ENCODE peak calls at places on chromosomes 4 and X, in five cellular contexts. One of them, this sample, is unnamed.

GRCh38 chrX:12887767-12888166 is 18.7 kb upstream of the TLR8 start:
- DNase-seq in psoas muscle: no peak
- DNase-seq in upper lobe of right lung: no peak
- DNase-seq in DND-41: no peak
- DNase-seq in AG04450: no peak
- DNase-seq in this sample: no peak

GRCh38 chr4:165656829-165657467 is 216.1 kb upstream of the TLL1 start:
- DNase-seq in psoas muscle: no peak
- DNase-seq in upper lobe of right lung: no peak
- DNase-seq in DND-41: no peak
- DNase-seq in AG04450: no peak
- DNase-seq in this sample: no peak

GRCh38 chr4:106529348-106530033 is 160.9 kb upstream of the GIMD1 start:
- DNase-seq in psoas muscle: no peak
- DNase-seq in upper lobe of right lung: no peak
- DNase-seq in DND-41: no peak
- DNase-seq in AG04450: no peak
- DNase-seq in this sample: peak

GRCh38 chrX:148310402-148311200 is 189.8 kb upstream of the AFF2 start:
- DNase-seq in psoas muscle: no peak
- DNase-seq in upper lobe of right lung: no peak
- DNase-seq in DND-41: peak
- DNase-seq in AG04450: no peak
- DNase-seq in this sample: no peak

GRCh38 chr4:128979934-128980333 is 113.4 kb downstream of the SCLT1 start:
- DNase-seq in psoas muscle: no peak
- DNase-seq in upper lobe of right lung: no peak
- DNase-seq in DND-41: no peak
- DNase-seq in AG04450: peak
- DNase-seq in this sample: peak

GRCh38 chr4:95694411-95694810 is 145.5 kb upstream of the PDHA2 start:
- DNase-seq in psoas muscle: no peak
- DNase-seq in upper lobe of right lung: no peak
- DNase-seq in DND-41: no peak
- DNase-seq in AG04450: no peak
- DNase-seq in this sample: no peak

GRCh38 chr4:81723927-81724587 is 252.3 kb upstream of the RASGEF1B start:
- DNase-seq in psoas muscle: no peak
- DNase-seq in upper lobe of right lung: no peak
- DNase-seq in DND-41: no peak
- DNase-seq in AG04450: no peak
- DNase-seq in this sample: peak

GRCh38 chrX:82816572-82816971 is 691.5 kb upstream of the POU3F4 start:
- DNase-seq in psoas muscle: no peak
- DNase-seq in upper lobe of right lung: no peak
- DNase-seq in DND-41: no peak
- DNase-seq in AG04450: no peak
- DNase-seq in this sample: no peak

GRCh38 chr4:112916868-112917267 is 132.6 kb upstream of the ANK2 start:
- DNase-seq in psoas muscle: no peak
- DNase-seq in upper lobe of right lung: no peak
- DNase-seq in DND-41: no peak
- DNase-seq in AG04450: no peak
- DNase-seq in this sample: peak

GRCh38 chr4:123997116-123997515 is 600.5 kb downstream of the SPRY1 start:
- DNase-seq in psoas muscle: no peak
- DNase-seq in upper lobe of right lung: no peak
- DNase-seq in DND-41: no peak
- DNase-seq in AG04450: no peak
- DNase-seq in this sample: no peak

GRCh38 chr4:78612398-78613005 is 60.9 kb downstream of the ANXA3 start:
- DNase-seq in psoas muscle: no peak
- DNase-seq in upper lobe of right lung: no peak
- DNase-seq in DND-41: peak
- DNase-seq in AG04450: peak
- DNase-seq in this sample: peak

GRCh38 chrX:153877571-153878261 is 8.3 kb downstream of the L1CAM start:
- DNase-seq in psoas muscle: no peak
- DNase-seq in upper lobe of right lung: no peak
- DNase-seq in DND-41: no peak
- DNase-seq in AG04450: no peak
- DNase-seq in this sample: no peak

GRCh38 chrX:150202641-150203248 is 160.4 kb upstream of the MAMLD1 start:
- DNase-seq in psoas muscle: no peak
- DNase-seq in upper lobe of right lung: no peak
- DNase-seq in DND-41: no peak
- DNase-seq in AG04450: no peak
- DNase-seq in this sample: no peak

GRCh38 chr4:177052211-177052725 is 257.4 kb upstream of the NEIL3 start:
- DNase-seq in psoas muscle: no peak
- DNase-seq in upper lobe of right lung: no peak
- DNase-seq in DND-41: no peak
- DNase-seq in AG04450: no peak
- DNase-seq in this sample: no peak

GRCh38 chr4:186840222-186840701 is 116.6 kb upstream of the FAT1 start:
- DNase-seq in psoas muscle: peak
- DNase-seq in upper lobe of right lung: no peak
- DNase-seq in DND-41: no peak
- DNase-seq in AG04450: peak
- DNase-seq in this sample: no peak

GRCh38 chr4:112889619-112890294 is 159.7 kb upstream of the ANK2 start:
- DNase-seq in psoas muscle: no peak
- DNase-seq in upper lobe of right lung: no peak
- DNase-seq in DND-41: no peak
- DNase-seq in AG04450: no peak
- DNase-seq in this sample: no peak

GRCh38 chr4:86498560-86499166 is 95.5 kb upstream of the PTPN13 start:
- DNase-seq in psoas muscle: no peak
- DNase-seq in upper lobe of right lung: no peak
- DNase-seq in DND-41: peak
- DNase-seq in AG04450: peak
- DNase-seq in this sample: peak

GRCh38 chrX:134894373-134894895 is 96.4 kb upstream of the SMIM10 start:
- DNase-seq in psoas muscle: no peak
- DNase-seq in upper lobe of right lung: no peak
- DNase-seq in DND-41: no peak
- DNase-seq in AG04450: no peak
- DNase-seq in this sample: no peak

GRCh38 chrX:104288961-104289360 is 34.2 kb upstream of the ESX1 start:
- DNase-seq in psoas muscle: no peak
- DNase-seq in upper lobe of right lung: no peak
- DNase-seq in DND-41: no peak
- DNase-seq in AG04450: no peak
- DNase-seq in this sample: no peak

GRCh38 chr4:112898357-112899141 is 150.9 kb upstream of the ANK2 start:
- DNase-seq in psoas muscle: no peak
- DNase-seq in upper lobe of right lung: no peak
- DNase-seq in DND-41: no peak
- DNase-seq in AG04450: no peak
- DNase-seq in this sample: no peak

GRCh38 chrX:117538441-117539418 is 577.9 kb downstream of the KLHL13 start:
- DNase-seq in psoas muscle: no peak
- DNase-seq in upper lobe of right lung: no peak
- DNase-seq in DND-41: no peak
- DNase-seq in AG04450: no peak
- DNase-seq in this sample: no peak

GRCh38 chr4:182494103-182494502 is 250.9 kb downstream of the TENM3 start:
- DNase-seq in psoas muscle: no peak
- DNase-seq in upper lobe of right lung: no peak
- DNase-seq in DND-41: no peak
- DNase-seq in AG04450: no peak
- DNase-seq in this sample: no peak

DNA sequence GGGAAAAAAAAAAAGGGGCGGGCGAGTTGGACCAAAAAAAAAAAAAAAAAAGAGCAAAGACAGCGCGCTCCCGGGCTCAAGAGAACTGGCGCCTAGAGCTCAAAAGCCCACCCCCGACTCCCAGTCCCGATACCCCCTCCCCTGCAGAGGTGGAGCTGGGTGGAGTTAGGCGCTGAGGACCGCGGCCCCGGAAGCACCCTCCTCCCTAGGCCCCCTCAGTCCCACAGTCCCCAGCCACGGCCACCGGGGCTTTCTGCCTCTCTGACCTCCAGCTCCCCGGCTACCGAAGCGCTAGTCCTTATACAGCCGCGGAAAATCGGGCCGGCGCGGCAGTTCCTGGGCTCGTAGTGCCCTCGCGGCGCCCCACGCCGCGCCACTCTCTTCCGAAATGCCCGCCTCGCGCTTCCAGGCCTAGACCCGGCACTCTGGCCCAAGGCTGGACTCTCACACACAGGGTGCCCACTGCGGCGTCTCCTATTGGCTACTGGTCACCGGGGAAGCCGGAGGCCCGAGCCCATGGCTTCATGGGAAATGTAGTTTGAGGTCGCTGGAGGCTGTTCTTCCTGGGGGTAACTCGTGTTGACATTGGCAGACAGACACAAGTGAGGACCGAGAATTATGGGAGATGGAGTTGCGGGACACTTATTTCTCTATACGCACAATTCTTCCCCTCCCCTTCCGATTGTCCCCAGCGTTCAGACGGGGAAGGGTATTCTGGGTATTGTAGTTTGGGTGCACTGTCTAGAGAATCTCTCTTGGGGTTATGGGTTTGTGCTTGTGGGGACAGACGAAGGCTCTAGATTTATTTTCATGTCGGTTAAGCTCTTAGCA is at the start of gene ENOX2:
- DNase-seq in psoas muscle: peak
- DNase-seq in upper lobe of right lung: peak
- DNase-seq in DND-41: peak
- DNase-seq in AG04450: peak
- DNase-seq in this sample: peak
- H3K4me3 ChIP-seq in psoas muscle: peak
- H3K4me3 ChIP-seq in upper lobe of right lung: peak
- H3K4me3 ChIP-seq in DND-41: peak
- H3K4me3 ChIP-seq in AG04450: peak
- H3K4me3 ChIP-seq in this sample: peak

GRCh38 chr4:55438314-55438713 is 42.6 kb downstream of the TMEM165 start:
- DNase-seq in psoas muscle: no peak
- DNase-seq in upper lobe of right lung: no peak
- DNase-seq in DND-41: no peak
- DNase-seq in AG04450: no peak
- DNase-seq in this sample: no peak

GRCh38 chr4:55435136-55435535 is 39.4 kb downstream of the TMEM165 start:
- DNase-seq in psoas muscle: no peak
- DNase-seq in upper lobe of right lung: no peak
- DNase-seq in DND-41: no peak
- DNase-seq in AG04450: no peak
- DNase-seq in this sample: no peak

GRCh38 chr4:55437356-55437796 is 41.6 kb downstream of the TMEM165 start:
- DNase-seq in psoas muscle: no peak
- DNase-seq in upper lobe of right lung: no peak
- DNase-seq in DND-41: no peak
- DNase-seq in AG04450: no peak
- DNase-seq in this sample: no peak

GRCh38 chr4:55439023-55439422 is 43.3 kb downstream of the TMEM165 start:
- DNase-seq in psoas muscle: no peak
- DNase-seq in upper lobe of right lung: no peak
- DNase-seq in DND-41: no peak
- DNase-seq in AG04450: no peak
- DNase-seq in this sample: no peak

DNA sequence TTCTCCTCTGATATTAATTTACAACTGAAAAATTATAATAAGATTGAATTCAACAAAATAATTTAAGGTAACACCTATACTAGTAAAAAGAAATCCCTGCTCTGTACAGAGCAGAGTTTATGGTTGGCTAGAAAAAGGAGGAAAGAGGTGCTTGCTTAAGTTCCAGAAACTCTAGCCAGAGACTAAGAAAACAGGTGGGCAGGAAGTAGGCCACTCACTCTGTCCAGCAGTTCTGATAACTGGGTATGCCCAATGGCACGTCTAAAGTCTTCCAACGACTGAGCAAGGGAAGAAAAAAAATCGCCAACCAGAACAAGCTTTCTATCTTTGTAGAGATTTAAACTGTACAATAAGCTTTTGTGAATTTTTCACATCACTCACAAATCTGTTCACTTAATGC is 42.1 kb downstream of the TMEM165 start:
- DNase-seq in psoas muscle: no peak
- DNase-seq in upper lobe of right lung: no peak
- DNase-seq in DND-41: no peak
- DNase-seq in AG04450: no peak
- DNase-seq in this sample: no peak
- H3K4me3 ChIP-seq in psoas muscle: no peak
- H3K4me3 ChIP-seq in upper lobe of right lung: no peak
- H3K4me3 ChIP-seq in DND-41: no peak
- H3K4me3 ChIP-seq in AG04450: no peak
- H3K4me3 ChIP-seq in this sample: no peak

GRCh38 chr4:125266901-125267601 is 47.7 kb upstream of the FAT4 start:
- DNase-seq in psoas muscle: no peak
- DNase-seq in upper lobe of right lung: no peak
- DNase-seq in DND-41: no peak
- DNase-seq in AG04450: peak
- DNase-seq in this sample: no peak
- H3K4me3 ChIP-seq in psoas muscle: no peak
- H3K4me3 ChIP-seq in upper lobe of right lung: no peak
- H3K4me3 ChIP-seq in DND-41: no peak
- H3K4me3 ChIP-seq in AG04450: no peak
- H3K4me3 ChIP-seq in this sample: no peak

GRCh38 chrX:10769165-10769564 is 148.8 kb upstream of the MID1 start:
- DNase-seq in psoas muscle: no peak
- DNase-seq in upper lobe of right lung: no peak
- DNase-seq in DND-41: no peak
- DNase-seq in AG04450: no peak
- DNase-seq in this sample: no peak

GRCh38 chrX:10773318-10773717 is 152.9 kb upstream of the MID1 start:
- DNase-seq in psoas muscle: no peak
- DNase-seq in upper lobe of right lung: no peak
- DNase-seq in DND-41: no peak
- DNase-seq in AG04450: no peak
- DNase-seq in this sample: no peak

DNA sequence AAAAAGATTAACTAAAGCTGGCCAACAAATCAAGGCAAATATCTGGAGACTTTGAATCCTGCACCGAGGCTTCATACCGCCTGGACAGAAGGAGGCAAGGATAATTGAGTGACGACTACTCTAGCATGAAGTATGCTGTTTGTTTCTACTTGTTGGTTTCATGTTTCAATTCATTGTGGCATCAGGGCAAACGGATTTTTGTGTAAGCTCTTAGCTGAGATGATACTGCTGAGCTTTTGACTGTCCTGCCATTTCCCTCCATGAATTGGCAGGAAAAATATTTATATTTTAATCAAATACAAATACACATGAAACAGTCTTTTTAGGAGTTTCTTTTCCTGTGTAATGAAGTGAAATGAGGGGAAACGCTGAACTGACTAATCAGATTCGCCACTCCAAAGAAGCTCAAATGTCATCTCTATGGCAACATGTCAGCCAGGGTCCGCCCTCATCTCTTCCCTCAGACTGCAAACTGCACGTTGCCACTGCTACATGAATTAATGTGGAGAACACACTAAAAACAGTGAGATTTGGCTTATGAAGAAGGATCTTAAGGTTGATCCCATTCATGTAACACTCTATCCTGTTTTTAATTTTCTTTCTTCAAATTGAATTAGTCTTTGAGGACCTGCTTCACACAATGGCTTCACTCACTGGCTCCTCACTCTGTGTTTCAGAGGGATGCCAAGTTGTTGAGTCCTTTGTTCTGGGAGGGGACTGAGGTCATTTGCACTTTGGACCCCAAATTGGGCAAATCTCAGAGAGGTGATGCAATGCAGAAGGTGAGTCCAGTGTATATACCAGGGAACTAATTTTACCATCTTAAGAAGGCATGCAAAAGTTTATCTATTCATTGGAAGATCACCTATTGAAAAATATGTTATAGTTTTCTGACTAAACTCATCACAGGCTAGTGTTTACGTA is 149.6 kb upstream of the MID1 start:
- DNase-seq in psoas muscle: no peak
- DNase-seq in upper lobe of right lung: no peak
- DNase-seq in DND-41: no peak
- DNase-seq in AG04450: peak
- DNase-seq in this sample: no peak
- H3K4me3 ChIP-seq in psoas muscle: no peak
- H3K4me3 ChIP-seq in upper lobe of right lung: no peak
- H3K4me3 ChIP-seq in DND-41: no peak
- H3K4me3 ChIP-seq in AG04450: peak
- H3K4me3 ChIP-seq in this sample: peak